ENCODE peak calls at places on chromosomes 1 and 21, in six cellular contexts. X is transverse colon, S is heart left ventricle, V is testis, D is HCT116, B is uterus. U is an unnamed sample.

GRCh38 chr1:219174672-219175564 is 1.2 kb downstream of the LYPLAL1 start:
- DNase-seq in X (peak), S (peak), V (peak), D (no peak), B (peak), U (peak)

GRCh38 chr21:15687208-15687607 is 42.6 kb upstream of the USP25 start:
- DNase-seq in X (no peak), S (no peak), V (no peak), D (no peak), B (no peak), U (no peak)

GRCh38 chr1:94142583-94142982 is 21.6 kb upstream of the ABCA4 start:
- DNase-seq in X (no peak), S (no peak), V (no peak), D (no peak), B (no peak), U (no peak)

GRCh38 chr1:73556270-73556669 is 641.7 kb downstream of the LRRIQ3 start:
- DNase-seq in X (no peak), S (no peak), V (no peak), D (no peak), B (no peak), U (no peak)

GRCh38 chr1:62870148-62870547 is 86.2 kb downstream of the ATG4C start:
- DNase-seq in X (no peak), S (no peak), V (no peak), D (no peak), B (no peak), U (no peak)

GRCh38 chr1:114468710-114469468 is 42.1 kb downstream of the TRIM33 start:
- DNase-seq in X (no peak), S (no peak), V (no peak), D (no peak), B (no peak), U (no peak)

GRCh38 chr1:25549273-25550154 is 6.1 kb downstream of the LDLRAP1 start:
- DNase-seq in X (peak), S (peak), V (no peak), D (peak), B (no peak), U (no peak)

GRCh38 chr1:70210820-70211219 is 5.4 kb upstream of the LRRC40 start:
- DNase-seq in X (no peak), S (no peak), V (no peak), D (no peak), B (no peak), U (no peak)

GRCh38 chr1:14593279-14593678 is 5.2 kb upstream of the KAZN start:
- DNase-seq in X (no peak), S (no peak), V (no peak), D (no peak), B (no peak), U (no peak)

GRCh38 chr21:22020221-22020620 is 1022.0 kb downstream of the NCAM2 start:
- DNase-seq in X (no peak), S (no peak), V (no peak), D (no peak), B (no peak), U (no peak)

GRCh38 chr1:248597589-248597988 is at the start of gene OR2T10:
- DNase-seq in X (no peak), S (no peak), V (no peak), D (no peak), B (no peak), U (no peak)

GRCh38 chr1:212518188-212518951 is 85.7 kb downstream of the NENF start:
- DNase-seq in X (peak), S (peak), V (peak), D (no peak), B (peak), U (no peak)

GRCh38 chr21:38323721-38324591 is 67.2 kb downstream of the KCNJ15 start:
- DNase-seq in X (no peak), S (no peak), V (no peak), D (no peak), B (no peak), U (peak)

GRCh38 chr21:33974513-33975468 is 59.2 kb upstream of the ATP5PO start:
- DNase-seq in X (no peak), S (no peak), V (no peak), D (no peak), B (no peak), U (no peak)

GRCh38 chr1:48777219-48777895 is 666 bp upstream of the BEND5 start:
- DNase-seq in X (no peak), S (no peak), V (no peak), D (no peak), B (no peak), U (peak)

GRCh38 chr1:163922743-163923186 is 601.0 kb downstream of the NUF2 start:
- DNase-seq in X (no peak), S (no peak), V (no peak), D (no peak), B (no peak), U (no peak)

GRCh38 chr1:7012461-7012924 is 227.2 kb downstream of the CAMTA1 start:
- DNase-seq in X (no peak), S (no peak), V (no peak), D (no peak), B (no peak), U (no peak)

GRCh38 chr1:84379128-84379527 is 19.2 kb upstream of the DNASE2B start:
- DNase-seq in X (no peak), S (no peak), V (no peak), D (no peak), B (no peak), U (no peak)

GRCh38 chr1:11929849-11930248 is 3.6 kb upstream of the KIAA2013 start:
- DNase-seq in X (peak), S (peak), V (peak), D (no peak), B (peak), U (peak)

GRCh38 chr1:228989992-228990827 is 254.9 kb downstream of the RHOU start:
- DNase-seq in X (peak), S (peak), V (peak), D (no peak), B (peak), U (no peak)

GRCh38 chr1:94418664-94419655 is 771 bp downstream of the ABCD3 start:
- DNase-seq in X (peak), S (peak), V (peak), D (no peak), B (peak), U (peak)

GRCh38 chr1:147496571-147496970 is 44.7 kb upstream of the BCL9 start:
- DNase-seq in X (peak), S (peak), V (peak), D (peak), B (peak), U (no peak)

GRCh38 chr1:22284906-22285544 is 142.1 kb upstream of the WNT4 start:
- DNase-seq in X (no peak), S (no peak), V (no peak), D (no peak), B (no peak), U (no peak)

GRCh38 chr1:35574655-35575400 is 1.7 kb downstream of the TFAP2E start:
- DNase-seq in X (no peak), S (no peak), V (no peak), D (no peak), B (no peak), U (peak)

GRCh38 chr1:201756411-201756810 is 72.5 kb upstream of the IPO9 start:
- DNase-seq in X (no peak), S (no peak), V (no peak), D (no peak), B (no peak), U (no peak)

GRCh38 chr1:232521660-232522059 is 108.3 kb downstream of the SIPA1L2 start:
- DNase-seq in X (no peak), S (no peak), V (no peak), D (no peak), B (no peak), U (no peak)

GRCh38 chr1:205183676-205184335 is 27.7 kb downstream of the DSTYK start:
- DNase-seq in X (no peak), S (peak), V (no peak), D (no peak), B (no peak), U (no peak)

GRCh38 chr1:50829010-50829958 is 130.8 kb downstream of the FAF1 start:
- DNase-seq in X (no peak), S (no peak), V (no peak), D (no peak), B (no peak), U (no peak)

GRCh38 chr21:17829472-17829871 is 10.3 kb upstream of the C21orf91 start:
- DNase-seq in X (no peak), S (no peak), V (no peak), D (no peak), B (no peak), U (no peak)

GRCh38 chr1:94654031-94654430 is 112.5 kb upstream of the F3 start:
- DNase-seq in X (no peak), S (no peak), V (no peak), D (peak), B (no peak), U (peak)

GRCh38 chr1:206851611-206852010 is 13.8 kb upstream of the IL20 start:
- DNase-seq in X (no peak), S (no peak), V (no peak), D (no peak), B (no peak), U (no peak)

GRCh38 chr1:19925342-19926070 is 2.1 kb upstream of the PLA2G2E start:
- DNase-seq in X (no peak), S (no peak), V (no peak), D (peak), B (no peak), U (no peak)

GRCh38 chr1:59743324-59744108 is 71.2 kb upstream of the HOOK1 start:
- DNase-seq in X (no peak), S (peak), V (peak), D (no peak), B (no peak), U (no peak)

GRCh38 chr1:38804062-38804886 is 55.3 kb downstream of the RRAGC start:
- DNase-seq in X (no peak), S (no peak), V (no peak), D (no peak), B (no peak), U (no peak)

GRCh38 chr21:41210405-41211040 is 42.6 kb downstream of the BACE2 start:
- DNase-seq in X (no peak), S (no peak), V (no peak), D (no peak), B (no peak), U (no peak)

GRCh38 chr1:147919881-147920280 is 8.3 kb upstream of the GPR89B start:
- DNase-seq in X (no peak), S (no peak), V (no peak), D (no peak), B (no peak), U (no peak)

GRCh38 chr1:228471762-228472398 is 15.3 kb upstream of the RNF187 start:
- DNase-seq in X (no peak), S (no peak), V (no peak), D (peak), B (no peak), U (no peak)

GRCh38 chr1:226061793-226062557 is 541 bp upstream of the H3-3A start:
- DNase-seq in X (peak), S (peak), V (peak), D (no peak), B (peak), U (peak)

GRCh38 chr1:226062558-226063361 is at the start of gene H3-3A:
- DNase-seq in X (peak), S (peak), V (peak), D (peak), B (peak), U (peak)

GRCh38 chr1:226064168-226064815 is 1.8 kb downstream of the H3-3A start:
- DNase-seq in X (no peak), S (no peak), V (no peak), D (no peak), B (no peak), U (no peak)

GRCh38 chr1:226064816-226065248 is 2.3 kb downstream of the H3-3A start:
- DNase-seq in X (peak), S (peak), V (peak), D (no peak), B (peak), U (peak)

GRCh38 chr1:226063362-226064167 is 1.0 kb downstream of the H3-3A start:
- DNase-seq in X (peak), S (peak), V (peak), D (no peak), B (peak), U (peak)
- TF ChIP-seq POLR2A in X (no peak), S (no peak), V (no peak), D (no peak), B (no peak), U (no peak)

DNA sequence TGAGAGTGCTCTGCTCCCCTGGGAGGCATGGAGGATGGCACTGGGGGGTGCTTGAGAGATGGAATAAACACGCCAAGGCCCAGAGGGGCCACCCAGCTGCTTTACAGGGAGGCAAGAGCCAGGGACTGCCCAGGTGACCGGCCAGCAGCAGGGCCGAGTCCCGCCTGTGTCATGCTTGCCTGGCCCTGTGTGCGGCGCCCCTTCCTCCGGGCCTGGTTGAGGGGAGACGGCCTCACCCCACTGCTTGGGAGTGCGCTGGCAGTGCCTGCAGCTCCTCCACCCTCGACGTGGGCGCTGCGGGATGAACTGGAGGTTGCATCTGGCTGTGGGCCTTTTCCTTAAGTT is 33.1 kb upstream of the COL6A2 start:
- DNase-seq in X (no peak), S (no peak), V (no peak), D (no peak), B (peak), U (no peak)
- H3K27ac ChIP-seq in X (peak), S (peak), V (peak), D (no peak), B (peak), U (peak)

DNA sequence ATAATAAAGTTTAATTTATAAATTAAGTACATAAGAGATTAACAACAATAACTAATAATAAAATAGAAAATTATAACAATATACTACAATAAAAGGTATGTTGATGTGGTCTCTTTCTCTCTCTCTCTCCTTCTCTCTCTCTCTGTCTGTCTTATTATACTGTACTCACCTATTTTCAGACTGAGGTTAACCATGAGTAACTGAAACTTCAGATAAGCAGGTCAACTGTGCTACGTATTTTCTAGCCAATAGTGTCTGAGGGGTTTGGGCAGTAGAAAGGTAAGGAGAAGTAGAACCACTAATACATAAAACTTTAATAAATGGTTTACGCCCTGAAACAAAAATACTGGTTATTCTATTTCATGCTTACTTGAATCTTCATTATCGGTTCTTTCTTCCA is 71.0 kb upstream of the LRRC53 start:
- DNase-seq in X (no peak), S (no peak), V (no peak), D (no peak), B (no peak), U (no peak)
- TF ChIP-seq CTCF in X (no peak), S (no peak), V (no peak), D (no peak), B (no peak), U (no peak)

DNA sequence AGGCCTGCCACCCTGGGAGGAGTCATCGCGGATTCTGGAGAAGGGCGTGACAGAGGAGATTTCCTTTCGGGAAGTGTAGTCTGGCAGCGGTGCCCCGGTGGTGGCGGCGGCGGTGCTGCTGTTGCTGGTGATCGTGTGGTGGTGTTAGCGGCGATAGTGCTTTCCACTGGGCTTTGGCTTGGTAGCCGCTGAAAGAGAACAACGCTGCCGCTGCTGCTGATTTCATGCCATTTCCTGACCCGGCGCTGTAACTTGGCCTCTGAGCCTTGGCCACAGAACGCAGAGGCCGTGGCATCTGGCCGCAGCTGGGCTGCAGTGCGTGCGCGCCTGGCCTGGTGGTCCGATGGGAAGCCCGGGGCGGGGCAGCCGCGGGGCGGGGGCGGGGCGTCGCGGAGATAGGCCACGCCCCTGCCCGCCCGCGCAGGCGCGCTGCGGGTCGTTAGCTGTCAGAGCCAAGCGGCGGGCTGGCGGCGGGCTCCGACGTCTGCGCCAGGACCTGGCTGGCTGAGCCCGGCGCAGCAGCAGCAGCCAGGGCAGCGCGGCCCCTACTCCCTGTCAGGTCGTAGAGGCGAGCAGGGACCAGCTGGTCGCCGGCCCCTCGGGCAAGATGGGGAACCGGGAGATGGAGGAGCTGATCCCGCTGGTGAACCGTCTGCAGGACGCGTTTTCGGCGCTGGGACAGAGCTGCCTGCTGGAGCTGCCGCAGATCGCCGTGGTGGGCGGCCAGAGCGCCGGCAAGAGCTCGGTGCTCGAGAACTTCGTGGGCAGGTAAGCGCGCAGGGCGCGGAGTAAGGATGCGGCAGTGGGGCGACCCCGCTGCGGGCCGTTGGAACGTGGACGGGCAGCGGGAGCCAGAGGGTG is at the start of gene DNM3:
- DNase-seq in X (peak), S (peak), V (peak), D (peak), B (peak), U (peak)
- TF ChIP-seq POLR2A in X (no peak), S (peak), V (no peak), D (peak), B (peak), U (peak)

DNA sequence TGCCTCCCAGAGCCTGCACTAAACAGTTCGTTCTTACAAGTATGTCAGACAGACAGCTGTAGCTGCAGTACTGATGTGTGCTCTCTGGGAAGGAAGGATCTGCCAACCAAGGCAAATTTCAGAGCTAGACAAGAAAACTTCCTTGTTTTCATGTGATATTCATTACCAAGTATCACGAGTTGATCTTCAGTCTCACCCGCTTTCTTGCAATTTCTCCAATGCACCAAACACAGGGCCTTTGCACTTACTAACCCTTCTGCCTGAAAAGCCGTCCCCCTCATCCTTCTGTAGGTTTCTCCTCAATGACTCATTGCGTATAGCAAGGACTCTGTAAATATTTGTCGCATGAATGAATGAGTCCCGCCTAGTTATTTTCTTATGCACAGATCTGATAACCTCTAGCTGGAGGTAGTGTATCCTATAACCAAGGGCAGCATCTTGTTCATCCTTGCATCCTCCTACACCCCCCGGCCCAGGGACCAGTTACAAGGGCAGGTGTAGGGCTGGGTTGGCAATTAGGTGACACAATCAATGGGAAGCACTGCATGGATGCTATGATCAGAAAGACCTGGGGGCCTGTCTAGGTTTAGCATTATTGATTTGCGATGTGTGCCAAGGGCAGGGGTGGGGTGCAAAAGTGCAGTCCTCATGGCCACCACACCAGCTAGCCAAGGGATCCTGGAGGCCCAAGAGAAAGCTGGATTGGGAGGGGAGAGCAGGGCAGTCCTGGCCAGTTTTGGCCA is 51.3 kb upstream of the GPR157 start:
- DNase-seq in X (no peak), S (no peak), V (no peak), D (no peak), B (no peak), U (no peak)
- H3K27ac ChIP-seq in X (peak), S (peak), V (peak), D (peak), B (no peak), U (no peak)

GRCh38 chr1:160987359-160988062 is 32.9 kb upstream of the ITLN2 start:
- DNase-seq in X (no peak), S (no peak), V (no peak), D (no peak), B (no peak), U (no peak)
- TF ChIP-seq CTCF in X (no peak), S (no peak), V (no peak), D (no peak), B (no peak), U (no peak)

GRCh38 chr1:65526049-65526556 is 105.6 kb downstream of the LEPR start:
- DNase-seq in X (no peak), S (no peak), V (no peak), D (no peak), B (no peak), U (no peak)
- TF ChIP-seq POLR2A in X (no peak), S (no peak), V (no peak), D (no peak), B (no peak), U (no peak)

DNA sequence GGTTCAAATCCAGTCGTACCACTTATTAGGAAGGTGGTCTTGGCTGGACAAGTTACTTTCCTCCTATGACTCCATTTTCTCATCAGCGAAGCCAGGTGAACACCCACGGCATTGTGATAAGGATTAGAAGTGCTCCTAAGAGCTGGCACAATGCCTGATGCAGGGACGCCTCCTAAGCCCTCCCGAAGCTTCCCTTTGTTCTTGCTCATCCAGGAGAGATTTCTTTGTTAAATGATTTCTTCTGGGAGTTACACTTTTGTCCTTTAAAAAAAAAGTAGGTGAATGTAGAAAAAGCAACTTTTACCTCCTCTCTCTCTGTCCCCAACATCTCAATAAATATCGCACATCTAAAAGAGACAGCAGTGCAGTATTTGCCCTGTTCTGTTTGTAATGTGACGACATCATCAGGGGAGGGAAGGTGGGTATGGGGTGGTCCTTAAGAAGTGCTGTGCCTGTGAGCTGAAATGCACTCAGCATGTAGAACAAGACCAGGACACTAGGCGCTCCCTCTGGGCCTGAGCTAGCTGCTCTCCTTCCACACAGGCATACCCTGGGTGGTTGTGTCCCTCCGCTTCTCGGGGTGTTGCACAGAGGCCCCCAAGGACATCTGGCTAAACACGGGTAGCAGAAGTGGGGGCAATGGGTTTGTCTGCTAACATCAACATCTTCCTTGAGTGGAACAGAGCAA is 43.9 kb downstream of the SUSD4 start:
- DNase-seq in X (no peak), S (no peak), V (no peak), D (no peak), B (no peak), U (peak)
- H3K27ac ChIP-seq in X (no peak), S (no peak), V (no peak), D (no peak), B (no peak), U (peak)

U was measured in prostate gland.